ENCODE peak calls at places on chromosomes 5 and 9, in eight cellular contexts. K is SK-N-SH, C is keratinocyte, X is mammary epithelial cell, A is HCT116, P is hepatocyte, J is IMR-90, Y is H1. Z is an unnamed sample. For H3K4me1, the result is how much of the 10 kb centered on the place peaks cover.

GRCh38 chr9:34675048-34675714 is 12.7 kb upstream of the CCL27 start:
- DNase-seq in X (peak), A (peak), Y (no peak), J (peak), P (peak), C (no peak), K (peak), Z (peak)

GRCh38 chr5:167953151-167953788 is 338.2 kb upstream of the WWC1 start:
- DNase-seq in J (no peak), Y (no peak), C (no peak), P (no peak), K (peak), A (no peak), X (peak), Z (no peak)

GRCh38 chr5:138068742-138069375 is 15.0 kb upstream of the WNT8A start:
- DNase-seq in J (peak), C (peak), P (peak), K (peak), Y (peak), X (peak), A (peak), Z (peak)

GRCh38 chr9:71285191-71285656 is 163.8 kb upstream of the TRPM3 start:
- DNase-seq in C (no peak), Y (no peak), A (peak), K (peak), P (peak), X (peak), J (peak), Z (peak)

GRCh38 chr5:38613992-38614836 is 57.8 kb upstream of the LIFR start:
- DNase-seq in Y (no peak), K (no peak), X (no peak), A (peak), P (no peak), J (no peak), C (no peak), Z (no peak)

GRCh38 chr9:78089111-78089510 is 57.5 kb upstream of the GNAQ start:
- DNase-seq in X (peak), J (no peak), Y (no peak), P (no peak), C (peak), K (no peak), A (no peak), Z (no peak)

GRCh38 chr5:143066556-143067281 is 296.5 kb downstream of the ARHGAP26 start:
- DNase-seq in P (no peak), C (no peak), A (no peak), J (no peak), X (no peak), Y (no peak), K (no peak), Z (peak)

GRCh38 chr5:14826714-14827113 is 44.9 kb downstream of the ANKH start:
- DNase-seq in X (no peak), Y (no peak), P (no peak), K (no peak), C (no peak), J (no peak), A (no peak), Z (no peak)

GRCh38 chr9:37944266-37944650 is 40.3 kb upstream of the SLC25A51 start:
- DNase-seq in Y (no peak), K (no peak), C (no peak), J (no peak), X (no peak), A (no peak), P (no peak), Z (no peak)

GRCh38 chr5:32017638-32018429 is 156.3 kb downstream of the GOLPH3 start:
- DNase-seq in Y (no peak), X (no peak), K (no peak), J (no peak), C (no peak), P (no peak), A (no peak), Z (no peak)

GRCh38 chr5:21685016-21685415 is 1168.1 kb downstream of the CDH12 start:
- DNase-seq in C (no peak), J (no peak), A (no peak), P (peak), Y (no peak), X (no peak), K (no peak), Z (no peak)

GRCh38 chr5:106140101-106140500 is 1530.6 kb downstream of the EFNA5 start:
- DNase-seq in K (no peak), A (no peak), J (peak), P (no peak), C (no peak), Y (no peak), X (no peak), Z (no peak)

GRCh38 chr9:90107864-90108263 is 503.1 kb downstream of the GADD45G start:
- DNase-seq in C (no peak), J (no peak), K (no peak), X (no peak), A (no peak), Y (no peak), P (no peak), Z (no peak)

GRCh38 chr5:14008819-14009311 is 64.4 kb upstream of the DNAH5 start:
- DNase-seq in K (no peak), J (peak), A (no peak), P (peak), X (no peak), Y (no peak), C (no peak), Z (no peak)

GRCh38 chr5:142032747-142033631 is 20.2 kb upstream of the GNPDA1 start:
- DNase-seq in X (no peak), Y (no peak), A (no peak), P (no peak), K (no peak), C (no peak), J (no peak), Z (peak)

GRCh38 chr9:89455356-89455824 is 42.5 kb downstream of the SEMA4D start:
- DNase-seq in C (no peak), P (no peak), J (no peak), X (no peak), A (no peak), K (no peak), Y (no peak), Z (no peak)

GRCh38 chr9:138067594-138068367 is 190.2 kb downstream of the CACNA1B start:
- DNase-seq in J (no peak), C (no peak), K (no peak), X (no peak), Y (no peak), A (no peak), P (no peak), Z (no peak)

GRCh38 chr9:134955801-134956200 is 38.1 kb upstream of the FCN1 start:
- DNase-seq in X (no peak), A (no peak), C (no peak), J (no peak), P (no peak), K (no peak), Y (no peak), Z (no peak)

GRCh38 chr9:14106699-14107098 is 207.2 kb downstream of the NFIB start:
- DNase-seq in K (no peak), J (no peak), A (no peak), Y (no peak), X (no peak), C (no peak), P (no peak), Z (no peak)

GRCh38 chr5:40172721-40173120 is 507.0 kb upstream of the PTGER4 start:
- DNase-seq in C (no peak), P (no peak), J (no peak), Y (no peak), A (no peak), X (peak), K (no peak), Z (no peak)

GRCh38 chr5:44958943-44959342 is 150.2 kb downstream of the MRPS30 start:
- DNase-seq in X (no peak), A (no peak), K (no peak), P (no peak), Y (no peak), C (no peak), J (no peak), Z (no peak)

GRCh38 chr9:116008278-116008677 is 145.3 kb upstream of the PAPPA start:
- DNase-seq in A (peak), K (no peak), X (peak), C (no peak), Y (no peak), J (peak), P (no peak), Z (no peak)

GRCh38 chr5:109825450-109825849 is 135.7 kb downstream of the MAN2A1 start:
- DNase-seq in C (no peak), P (no peak), A (no peak), K (no peak), X (no peak), Y (no peak), J (peak), Z (no peak)

GRCh38 chr5:145887976-145888574 is 15.3 kb upstream of the GRXCR2 start:
- DNase-seq in C (peak), K (peak), P (peak), X (peak), Y (peak), J (peak), A (peak), Z (peak)

GRCh38 chr5:107646418-107646817 is 24.3 kb downstream of the EFNA5 start:
- DNase-seq in C (no peak), X (peak), J (no peak), P (no peak), K (no peak), A (no peak), Y (no peak), Z (no peak)

GRCh38 chr5:7856855-7857254 is 5.9 kb upstream of the CFAP90 start:
- DNase-seq in P (peak), X (no peak), A (peak), C (no peak), J (peak), Y (no peak), K (peak), Z (peak)

GRCh38 chr5:51573835-51574234 is 190.6 kb downstream of the ISL1 start:
- DNase-seq in X (no peak), P (no peak), C (no peak), J (no peak), A (no peak), K (no peak), Y (no peak), Z (no peak)
- H3K4me1 ChIP-seq in X (under half), P (under half), C (under half), J (under half), A (under half), K (under half), Y (under half), Z (under half)

DNA sequence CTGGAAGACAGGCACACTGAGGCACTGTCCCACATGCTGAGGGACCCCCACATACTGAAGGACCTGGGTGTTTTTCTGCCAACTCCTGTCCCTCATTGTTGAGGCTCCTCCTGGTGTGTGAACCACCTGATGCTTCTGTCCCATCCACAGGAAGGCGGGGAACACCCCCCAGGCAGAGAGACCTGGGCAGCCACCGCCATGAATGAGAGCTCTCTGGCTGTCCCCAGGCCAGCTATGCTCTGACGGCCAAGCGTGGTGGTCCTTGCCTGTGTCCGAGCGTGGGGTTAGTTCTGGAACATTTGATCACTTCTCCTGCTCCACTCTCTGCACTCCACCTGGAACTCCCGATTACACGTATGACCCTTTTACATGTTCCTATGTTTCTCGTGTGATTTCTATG is 11.9 kb upstream of the LRRC14B start:
- DNase-seq in X (no peak), P (no peak), A (no peak), C (no peak), K (no peak), J (no peak), Y (no peak), Z (no peak)
- H2AFZ ChIP-seq in X (no peak), P (no peak), A (no peak), C (no peak), K (no peak), J (peak), Y (no peak), Z (no peak)

GRCh38 chr9:104915049-104915448 is 12.9 kb downstream of the ABCA1 start:
- DNase-seq in P (no peak), X (no peak), J (no peak), Y (no peak), C (no peak), K (no peak), A (no peak), Z (no peak)

GRCh38 chr9:104907278-104907951 is 20.5 kb downstream of the ABCA1 start:
- DNase-seq in J (peak), X (peak), Y (no peak), P (no peak), A (no peak), K (no peak), C (no peak), Z (no peak)

GRCh38 chr9:104914458-104914857 is 13.5 kb downstream of the ABCA1 start:
- DNase-seq in C (no peak), K (no peak), A (no peak), Y (no peak), X (no peak), P (no peak), J (no peak), Z (no peak)

GRCh38 chr9:104912606-104913005 is 15.3 kb downstream of the ABCA1 start:
- DNase-seq in Y (no peak), X (no peak), K (no peak), P (no peak), C (no peak), J (no peak), A (no peak), Z (no peak)

GRCh38 chr9:104911029-104911607 is 16.8 kb downstream of the ABCA1 start:
- DNase-seq in C (no peak), J (peak), X (no peak), A (no peak), P (no peak), K (no peak), Y (no peak), Z (no peak)
- H3K27ac ChIP-seq in C (no peak), J (no peak), X (no peak), A (no peak), P (peak), K (no peak), Y (no peak), Z (no peak)

GRCh38 chr5:54215233-54215736 is 95.1 kb downstream of the ARL15 start:
- DNase-seq in P (no peak), Y (no peak), A (no peak), K (no peak), J (no peak), X (no peak), C (no peak), Z (no peak)
- H3K4me1 ChIP-seq in P (under half), Y (under half), A (under half), K (under half), J (under half), X (under half), C (under half), Z (under half)

DNA sequence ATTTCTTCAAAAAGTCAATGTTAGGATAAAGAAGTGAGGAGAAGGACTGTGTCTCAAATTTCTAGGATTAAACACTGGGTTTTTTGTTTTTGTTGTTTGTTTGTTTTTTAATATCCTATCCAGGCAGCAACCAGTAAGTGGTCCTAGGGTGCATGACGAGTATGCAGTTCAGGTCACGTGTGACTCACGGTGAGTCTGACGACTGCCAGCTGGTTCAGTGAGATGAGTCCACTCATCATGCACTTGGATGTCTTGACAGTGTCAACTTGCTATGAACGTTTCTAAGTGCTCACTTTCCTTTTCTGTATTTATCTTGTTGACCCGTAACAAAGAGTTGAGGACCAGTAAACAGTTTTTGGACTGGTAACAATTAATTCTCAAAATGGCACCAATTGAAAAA is 32.7 kb downstream of the ATG10 start:
- DNase-seq in K (no peak), J (peak), P (no peak), A (no peak), C (no peak), Y (no peak), X (no peak), Z (no peak)
- H2AFZ ChIP-seq in K (no peak), J (no peak), P (no peak), A (no peak), C (no peak), Y (no peak), X (no peak), Z (no peak)

GRCh38 chr9:133665096-133665495 is 28.9 kb downstream of the DBH start:
- DNase-seq in J (no peak), A (no peak), P (no peak), C (no peak), K (no peak), X (no peak), Y (no peak), Z (no peak)
- H3K27ac ChIP-seq in J (no peak), A (no peak), P (no peak), C (no peak), K (peak), X (no peak), Y (no peak), Z (no peak)

DNA sequence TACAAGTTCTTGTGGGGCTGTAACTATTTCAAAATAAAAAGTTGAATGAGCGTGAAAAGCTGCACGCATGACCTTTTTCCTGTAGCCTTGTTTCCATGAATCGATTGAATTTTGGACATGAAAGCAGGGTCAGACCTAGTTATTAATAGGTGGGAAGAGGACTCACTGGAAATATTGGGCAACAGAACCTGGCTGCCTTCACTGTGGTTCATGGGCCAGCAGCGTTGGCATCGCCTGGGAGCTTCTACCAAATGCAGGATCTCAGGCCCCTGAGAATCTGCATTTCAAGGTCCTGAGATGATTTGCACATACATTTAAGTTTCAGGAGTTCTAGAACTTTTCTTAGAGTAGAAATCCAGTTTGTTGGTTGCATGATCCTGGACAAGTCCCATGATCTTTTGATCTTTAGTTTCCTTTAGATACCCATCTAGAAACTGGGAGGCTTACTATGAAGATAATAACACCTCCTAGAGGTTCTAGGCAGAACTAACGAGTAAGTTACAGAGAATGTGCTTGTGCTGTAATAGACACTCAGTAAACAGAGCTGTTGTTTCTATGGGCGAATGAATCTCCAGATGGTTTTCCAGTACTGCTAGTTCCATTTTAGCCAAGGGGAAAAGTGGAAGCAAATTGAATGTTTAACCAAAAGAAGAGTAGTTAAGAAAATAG is 12.4 kb downstream of the ANKRD33B start:
- DNase-seq in Y (no peak), A (no peak), P (no peak), K (no peak), X (no peak), C (no peak), J (no peak), Z (peak)
- H3K4me1 ChIP-seq in Y (under half), A (under half), P (under half), K (under half), X (under half), C (under half), J (under half), Z (under half)